ENCODE peak calls at places on chromosomes 16 and 17, in nine cellular contexts. One of them, this sample, is unnamed.

GRCh38 chr16:71337631-71338030 is 20.9 kb upstream of the CALB2 start:
- DNase-seq in upper lobe of right lung: no peak
- DNase-seq in cardiac fibroblast: no peak
- DNase-seq in GM12878: no peak
- DNase-seq in body of pancreas: no peak
- DNase-seq in NB4: no peak
- DNase-seq in CD8-positive, alpha-beta T cell: no peak
- DNase-seq in GM12865: no peak
- DNase-seq in breast epithelium: no peak
- DNase-seq in this sample: no peak

GRCh38 chr17:14301279-14301760 is 439 bp downstream of the HS3ST3B1 start:
- DNase-seq in GM12878: no peak
- DNase-seq in GM12865: no peak
- DNase-seq in upper lobe of right lung: no peak
- DNase-seq in cardiac fibroblast: no peak
- DNase-seq in CD8-positive, alpha-beta T cell: no peak
- DNase-seq in breast epithelium: no peak
- DNase-seq in body of pancreas: no peak
- DNase-seq in NB4: no peak
- DNase-seq in this sample: no peak

GRCh38 chr16:71303938-71304337 is 14.7 kb upstream of the CMTR2 start:
- DNase-seq in upper lobe of right lung: no peak
- DNase-seq in CD8-positive, alpha-beta T cell: no peak
- DNase-seq in NB4: no peak
- DNase-seq in breast epithelium: no peak
- DNase-seq in GM12865: no peak
- DNase-seq in cardiac fibroblast: no peak
- DNase-seq in body of pancreas: no peak
- DNase-seq in GM12878: no peak
- DNase-seq in this sample: no peak

GRCh38 chr17:35900280-35900679 is 20.1 kb upstream of the CCL5 start:
- DNase-seq in body of pancreas: no peak
- DNase-seq in upper lobe of right lung: no peak
- DNase-seq in CD8-positive, alpha-beta T cell: no peak
- DNase-seq in GM12865: no peak
- DNase-seq in GM12878: no peak
- DNase-seq in breast epithelium: no peak
- DNase-seq in cardiac fibroblast: no peak
- DNase-seq in NB4: no peak
- DNase-seq in this sample: no peak

GRCh38 chr17:20211246-20211645 is 202.1 kb downstream of the SPECC1 start:
- DNase-seq in CD8-positive, alpha-beta T cell: no peak
- DNase-seq in upper lobe of right lung: no peak
- DNase-seq in cardiac fibroblast: no peak
- DNase-seq in breast epithelium: no peak
- DNase-seq in NB4: no peak
- DNase-seq in GM12878: no peak
- DNase-seq in body of pancreas: no peak
- DNase-seq in GM12865: no peak
- DNase-seq in this sample: no peak

GRCh38 chr16:57469917-57470470 is 7.5 kb downstream of the POLR2C start:
- DNase-seq in body of pancreas: no peak
- DNase-seq in GM12865: no peak
- DNase-seq in breast epithelium: peak
- DNase-seq in GM12878: no peak
- DNase-seq in upper lobe of right lung: no peak
- DNase-seq in NB4: no peak
- DNase-seq in CD8-positive, alpha-beta T cell: no peak
- DNase-seq in cardiac fibroblast: peak
- DNase-seq in this sample: no peak

GRCh38 chr16:66238696-66239095 is 127.8 kb upstream of the CDH5 start:
- DNase-seq in cardiac fibroblast: no peak
- DNase-seq in CD8-positive, alpha-beta T cell: no peak
- DNase-seq in body of pancreas: no peak
- DNase-seq in GM12865: no peak
- DNase-seq in upper lobe of right lung: no peak
- DNase-seq in NB4: no peak
- DNase-seq in GM12878: no peak
- DNase-seq in breast epithelium: no peak
- DNase-seq in this sample: no peak

GRCh38 chr16:5187402-5187952 is 89.9 kb upstream of the EEF2KMT start:
- DNase-seq in upper lobe of right lung: no peak
- DNase-seq in GM12865: no peak
- DNase-seq in CD8-positive, alpha-beta T cell: no peak
- DNase-seq in breast epithelium: no peak
- DNase-seq in body of pancreas: no peak
- DNase-seq in NB4: peak
- DNase-seq in GM12878: no peak
- DNase-seq in cardiac fibroblast: no peak
- DNase-seq in this sample: no peak

GRCh38 chr16:84979516-84979915 is 31.8 kb downstream of the ZDHHC7 start:
- DNase-seq in NB4: no peak
- DNase-seq in body of pancreas: no peak
- DNase-seq in cardiac fibroblast: no peak
- DNase-seq in GM12865: no peak
- DNase-seq in breast epithelium: no peak
- DNase-seq in CD8-positive, alpha-beta T cell: no peak
- DNase-seq in GM12878: no peak
- DNase-seq in upper lobe of right lung: no peak
- DNase-seq in this sample: no peak

GRCh38 chr17:29086628-29087332 is 43.8 kb downstream of the PIPOX start:
- DNase-seq in CD8-positive, alpha-beta T cell: no peak
- DNase-seq in cardiac fibroblast: no peak
- DNase-seq in GM12878: no peak
- DNase-seq in body of pancreas: no peak
- DNase-seq in upper lobe of right lung: no peak
- DNase-seq in GM12865: no peak
- DNase-seq in breast epithelium: no peak
- DNase-seq in NB4: no peak
- DNase-seq in this sample: no peak

GRCh38 chr17:53627511-53627910 is 195.2 kb upstream of the KIF2B start:
- DNase-seq in cardiac fibroblast: peak
- DNase-seq in body of pancreas: no peak
- DNase-seq in GM12865: no peak
- DNase-seq in NB4: no peak
- DNase-seq in GM12878: no peak
- DNase-seq in upper lobe of right lung: no peak
- DNase-seq in CD8-positive, alpha-beta T cell: no peak
- DNase-seq in breast epithelium: no peak
- DNase-seq in this sample: peak

GRCh38 chr17:7380321-7380720 is 568 bp upstream of the TNK1 start:
- DNase-seq in body of pancreas: peak
- DNase-seq in breast epithelium: peak
- DNase-seq in upper lobe of right lung: peak
- DNase-seq in cardiac fibroblast: peak
- DNase-seq in GM12878: no peak
- DNase-seq in CD8-positive, alpha-beta T cell: no peak
- DNase-seq in GM12865: no peak
- DNase-seq in NB4: no peak
- DNase-seq in this sample: peak

GRCh38 chr16:29029168-29029994 is 44.5 kb downstream of the LAT start:
- DNase-seq in CD8-positive, alpha-beta T cell: peak
- DNase-seq in body of pancreas: no peak
- DNase-seq in NB4: peak
- DNase-seq in GM12865: peak
- DNase-seq in cardiac fibroblast: peak
- DNase-seq in breast epithelium: peak
- DNase-seq in GM12878: no peak
- DNase-seq in upper lobe of right lung: peak
- DNase-seq in this sample: peak

DNA sequence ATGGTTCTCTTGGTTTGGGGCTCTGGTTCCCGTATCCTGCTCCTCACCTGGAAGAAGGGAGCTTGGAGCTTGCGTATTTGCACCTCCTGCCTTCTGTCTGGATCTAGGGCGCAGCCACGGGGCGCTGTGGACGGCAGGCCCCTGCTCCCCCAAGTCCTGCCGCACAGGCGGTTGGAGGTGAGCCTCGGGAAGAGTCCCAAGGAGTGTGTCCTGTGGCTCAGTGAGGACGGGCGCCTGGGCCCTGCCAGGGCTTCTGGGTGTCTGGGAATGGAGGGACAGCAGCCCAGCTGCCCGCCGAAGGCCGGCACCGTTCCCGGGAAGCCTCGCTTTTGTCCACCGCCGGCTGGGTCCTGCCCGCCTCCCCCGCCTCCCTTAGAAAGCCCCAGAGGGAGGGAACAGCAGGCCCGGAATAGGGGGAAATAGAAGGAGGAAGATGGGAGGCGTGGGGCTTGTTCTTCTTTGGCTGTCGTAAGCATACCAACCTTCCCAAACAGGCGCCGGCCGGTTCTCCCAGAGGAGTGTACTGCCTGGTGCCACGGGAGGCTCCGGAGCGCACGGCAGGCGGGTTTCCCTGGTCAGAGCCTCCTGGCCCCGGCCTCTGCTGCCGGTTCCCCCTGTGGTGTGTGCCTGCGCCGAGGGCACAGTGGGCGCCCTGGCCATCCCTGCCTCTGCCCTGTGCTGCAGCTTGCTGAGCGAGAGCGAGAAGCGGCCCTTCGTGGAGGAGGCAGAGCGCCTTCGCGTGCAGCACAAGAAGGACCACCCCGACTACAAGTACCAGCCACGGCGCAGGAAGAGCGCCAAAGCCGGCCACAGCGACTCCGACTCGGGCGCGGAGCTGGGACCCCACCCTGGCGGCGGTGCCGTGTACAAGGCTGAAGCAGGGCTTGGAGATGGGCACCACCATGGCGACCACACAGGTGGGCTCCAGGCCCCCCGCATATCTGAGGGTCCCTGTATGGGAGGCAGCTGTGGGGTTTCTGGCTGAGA is 1.8 kb downstream of the SOX8 start:
- DNase-seq in cardiac fibroblast: peak
- DNase-seq in body of pancreas: no peak
- DNase-seq in GM12865: no peak
- DNase-seq in CD8-positive, alpha-beta T cell: no peak
- DNase-seq in NB4: no peak
- DNase-seq in upper lobe of right lung: no peak
- DNase-seq in breast epithelium: no peak
- DNase-seq in GM12878: no peak
- DNase-seq in this sample: no peak
- H3K4me3 ChIP-seq in cardiac fibroblast: no peak
- H3K4me3 ChIP-seq in body of pancreas: no peak
- H3K4me3 ChIP-seq in GM12865: no peak
- H3K4me3 ChIP-seq in CD8-positive, alpha-beta T cell: no peak
- H3K4me3 ChIP-seq in NB4: no peak
- H3K4me3 ChIP-seq in upper lobe of right lung: no peak
- H3K4me3 ChIP-seq in breast epithelium: peak
- H3K4me3 ChIP-seq in GM12878: no peak
- H3K4me3 ChIP-seq in this sample: no peak

GRCh38 chr17:55965051-55965450 is 188.2 kb upstream of the ANKFN1 start:
- DNase-seq in GM12865: no peak
- DNase-seq in breast epithelium: no peak
- DNase-seq in NB4: peak
- DNase-seq in CD8-positive, alpha-beta T cell: no peak
- DNase-seq in upper lobe of right lung: no peak
- DNase-seq in GM12878: no peak
- DNase-seq in body of pancreas: no peak
- DNase-seq in cardiac fibroblast: no peak
- DNase-seq in this sample: no peak
- TF ChIP-seq CTCF in GM12865: no peak
- TF ChIP-seq CTCF in breast epithelium: no peak
- TF ChIP-seq CTCF in NB4: peak
- TF ChIP-seq CTCF in CD8-positive, alpha-beta T cell: no peak
- TF ChIP-seq CTCF in upper lobe of right lung: no peak
- TF ChIP-seq CTCF in GM12878: no peak
- TF ChIP-seq CTCF in body of pancreas: no peak
- TF ChIP-seq CTCF in cardiac fibroblast: no peak
- TF ChIP-seq CTCF in this sample: no peak

DNA sequence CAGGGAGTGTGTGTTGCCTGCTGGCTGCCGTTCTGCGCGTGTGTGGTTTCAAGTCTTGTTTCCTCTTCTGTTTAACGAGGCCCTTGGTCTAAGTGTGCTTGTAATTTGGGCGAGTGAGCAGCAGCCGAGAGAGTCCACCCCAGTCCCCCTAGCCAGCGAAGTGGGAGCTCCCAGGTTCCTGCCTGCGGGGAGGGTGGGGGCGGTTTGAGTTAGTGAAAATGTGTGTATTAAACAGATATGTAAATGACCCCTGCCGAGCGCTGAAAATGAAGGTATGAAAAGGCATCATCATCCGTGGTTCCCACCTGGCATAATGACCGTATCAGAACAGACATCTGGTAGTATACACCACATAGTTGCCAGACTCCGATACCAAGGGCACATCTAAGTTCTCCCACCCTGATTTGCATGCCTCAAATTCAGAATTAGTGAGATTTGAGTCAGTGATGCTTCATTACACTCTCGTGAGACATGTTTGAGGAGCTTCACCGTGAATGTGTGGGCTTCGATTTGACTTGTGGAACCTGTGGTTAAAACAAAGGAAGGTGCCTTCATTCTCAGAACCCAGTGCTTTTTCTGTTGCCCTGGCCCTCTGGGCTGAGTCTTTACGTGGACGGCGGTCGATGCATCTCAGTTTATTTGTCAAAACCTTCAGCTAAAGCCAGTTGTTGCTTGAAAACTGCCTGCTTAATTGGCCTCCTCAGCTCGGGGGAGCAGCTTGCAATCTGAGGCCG is 114.4 kb upstream of the CHMP6 start:
- DNase-seq in cardiac fibroblast: no peak
- DNase-seq in breast epithelium: peak
- DNase-seq in GM12865: peak
- DNase-seq in body of pancreas: no peak
- DNase-seq in upper lobe of right lung: no peak
- DNase-seq in GM12878: peak
- DNase-seq in CD8-positive, alpha-beta T cell: no peak
- DNase-seq in NB4: no peak
- DNase-seq in this sample: no peak
- H3K4me3 ChIP-seq in cardiac fibroblast: no peak
- H3K4me3 ChIP-seq in breast epithelium: no peak
- H3K4me3 ChIP-seq in GM12865: peak
- H3K4me3 ChIP-seq in body of pancreas: no peak
- H3K4me3 ChIP-seq in upper lobe of right lung: no peak
- H3K4me3 ChIP-seq in GM12878: peak
- H3K4me3 ChIP-seq in CD8-positive, alpha-beta T cell: peak
- H3K4me3 ChIP-seq in NB4: no peak
- H3K4me3 ChIP-seq in this sample: no peak

GRCh38 chr16:87411375-87412271 is 19.5 kb downstream of the MAP1LC3B start:
- DNase-seq in GM12878: no peak
- DNase-seq in CD8-positive, alpha-beta T cell: no peak
- DNase-seq in NB4: no peak
- DNase-seq in body of pancreas: no peak
- DNase-seq in upper lobe of right lung: no peak
- DNase-seq in breast epithelium: no peak
- DNase-seq in cardiac fibroblast: no peak
- DNase-seq in GM12865: no peak
- DNase-seq in this sample: no peak

GRCh38 chr16:87412371-87412995 is 20.3 kb downstream of the MAP1LC3B start:
- DNase-seq in NB4: no peak
- DNase-seq in GM12865: no peak
- DNase-seq in GM12878: no peak
- DNase-seq in cardiac fibroblast: no peak
- DNase-seq in upper lobe of right lung: no peak
- DNase-seq in breast epithelium: no peak
- DNase-seq in body of pancreas: no peak
- DNase-seq in CD8-positive, alpha-beta T cell: no peak
- DNase-seq in this sample: no peak

GRCh38 chr16:87409781-87410180 is 17.6 kb downstream of the MAP1LC3B start:
- DNase-seq in upper lobe of right lung: no peak
- DNase-seq in body of pancreas: no peak
- DNase-seq in cardiac fibroblast: no peak
- DNase-seq in breast epithelium: no peak
- DNase-seq in CD8-positive, alpha-beta T cell: no peak
- DNase-seq in GM12865: no peak
- DNase-seq in NB4: no peak
- DNase-seq in GM12878: no peak
- DNase-seq in this sample: no peak

GRCh38 chr16:87410530-87410929 is 18.4 kb downstream of the MAP1LC3B start:
- DNase-seq in cardiac fibroblast: no peak
- DNase-seq in CD8-positive, alpha-beta T cell: no peak
- DNase-seq in GM12865: no peak
- DNase-seq in upper lobe of right lung: no peak
- DNase-seq in breast epithelium: no peak
- DNase-seq in GM12878: no peak
- DNase-seq in NB4: no peak
- DNase-seq in body of pancreas: no peak
- DNase-seq in this sample: no peak

GRCh38 chr16:87410958-87411357 is 18.8 kb downstream of the MAP1LC3B start:
- DNase-seq in GM12865: no peak
- DNase-seq in GM12878: no peak
- DNase-seq in upper lobe of right lung: no peak
- DNase-seq in cardiac fibroblast: no peak
- DNase-seq in breast epithelium: no peak
- DNase-seq in body of pancreas: no peak
- DNase-seq in CD8-positive, alpha-beta T cell: no peak
- DNase-seq in NB4: no peak
- DNase-seq in this sample: no peak
- TF ChIP-seq CTCF in GM12865: no peak
- TF ChIP-seq CTCF in GM12878: no peak
- TF ChIP-seq CTCF in upper lobe of right lung: no peak
- TF ChIP-seq CTCF in cardiac fibroblast: no peak
- TF ChIP-seq CTCF in breast epithelium: no peak
- TF ChIP-seq CTCF in body of pancreas: no peak
- TF ChIP-seq CTCF in CD8-positive, alpha-beta T cell: no peak
- TF ChIP-seq CTCF in NB4: no peak
- TF ChIP-seq CTCF in this sample: no peak